ENCODE peak calls at places on chromosomes 1 and 21, in seven cellular contexts. B is stimulated activated CD8-positive, alpha-beta memory T cell treated with anti-CD3 and anti-CD28 coated beads, Interleukin-4, amount 100 ng/mL, for 24 hours; N is AG10803; Z is epithelial cell of proximal tubule; A is stimulated activated naive CD8-positive, alpha-beta T cell treated with anti-CD3 and anti-CD28 coated beads, Interleukin-15, Interleukin-2, amounts not matched to agents 100 U/mL and 50 U/mL, for 24 hours; X is COR-L47; M is activated naive CD8-positive, alpha-beta T cell treated with anti-CD3 and anti-CD28 coated beads, Interleukin-2, amount 50 U/mL, for 24 hours. I is an unnamed sample.
A peak's percentile ranks its signal among the peaks of the same experiment; 100 is the strongest.

GRCh38 chr1:46613661-46614603 is 2.7 kb downstream of the MOB3C start:
- DNase-seq in M (peak; percentile 45), Z (no peak), B (peak; percentile 13), N (peak; percentile 83), A (peak; percentile 57), X (no peak), I (peak; percentile 75)

GRCh38 chr1:229234870-229235472 is 35.9 kb upstream of the RAB4A start:
- DNase-seq in M (no peak), X (no peak), A (no peak), B (no peak), N (no peak), Z (no peak), I (no peak)

GRCh38 chr1:183633676-183634343 is 1.8 kb downstream of the ARPC5 start:
- DNase-seq in M (no peak), X (peak; percentile 15), Z (no peak), N (peak; percentile 89), A (no peak), B (no peak), I (no peak)

GRCh38 chr1:154746620-154747299 is 123.3 kb downstream of the KCNN3 start:
- DNase-seq in M (no peak), A (no peak), N (no peak), Z (no peak), X (no peak), B (no peak), I (no peak)

GRCh38 chr1:153577624-153578051 is 12.0 kb upstream of the S100A2 start:
- DNase-seq in M (no peak), B (no peak), N (no peak), A (no peak), Z (no peak), X (no peak), I (no peak)

GRCh38 chr1:230112131-230112701 is 45.2 kb downstream of the GALNT2 start:
- DNase-seq in B (no peak), N (no peak), Z (no peak), A (no peak), M (no peak), X (no peak), I (no peak)

GRCh38 chr1:44587796-44588460 is 86.4 kb downstream of the TMEM53 start:
- DNase-seq in M (no peak), Z (no peak), A (no peak), B (no peak), N (no peak), X (peak; percentile 29), I (no peak)

GRCh38 chr1:17903386-17903785 is 148.3 kb downstream of the ACTL8 start:
- DNase-seq in Z (peak; percentile 32), B (no peak), A (no peak), X (no peak), M (no peak), N (peak; percentile 8), I (peak; percentile 39)

GRCh38 chr21:16169102-16169511 is 439.3 kb downstream of the USP25 start:
- DNase-seq in X (no peak), N (peak; percentile 64), Z (no peak), B (no peak), M (no peak), A (no peak), I (no peak)

GRCh38 chr1:81111818-81112217 is 688.9 kb upstream of the ADGRL2 start:
- DNase-seq in Z (no peak), A (no peak), B (no peak), X (no peak), M (no peak), N (peak; percentile 13), I (no peak)

GRCh38 chr1:243473281-243474210 is 217.7 kb downstream of the SDCCAG8 start:
- DNase-seq in X (no peak), B (no peak), Z (no peak), A (no peak), N (peak; percentile 33), M (no peak), I (no peak)

GRCh38 chr21:37008705-37009104 is 2.2 kb downstream of the RIPPLY3 start:
- DNase-seq in X (peak; percentile 89), M (no peak), N (no peak), Z (no peak), B (no peak), A (no peak), I (no peak)

GRCh38 chr1:57843760-57844159 is 419.9 kb upstream of the DAB1 start:
- DNase-seq in X (no peak), N (peak; percentile 66), B (no peak), A (no peak), M (no peak), Z (peak; percentile 59), I (no peak)

GRCh38 chr1:197439708-197440107 is 171.7 kb downstream of the CRB1 start:
- DNase-seq in M (no peak), X (no peak), A (no peak), B (no peak), Z (no peak), N (no peak), I (no peak)

GRCh38 chr1:84995484-84996334 is 1.2 kb downstream of the MCOLN2 start:
- DNase-seq in Z (no peak), M (peak; percentile 18), N (no peak), A (peak; percentile 19), X (no peak), B (no peak), I (no peak)

I was measured in breast epithelium.